ENCODE peak calls at places on chromosomes 4 and X, in eight cellular contexts. One of them, this sample, is unnamed.

GRCh38 chr4:833156-833555 is 7.2 kb upstream of the CPLX1 start:
- DNase-seq in pancreas: no peak
- DNase-seq in fibroblast of pulmonary artery: no peak
- DNase-seq in AG09309: no peak
- DNase-seq in uterus: no peak
- DNase-seq in tibial artery: no peak
- DNase-seq in BJ: no peak
- DNase-seq in mucosa of descending colon: no peak
- DNase-seq in this sample: no peak

GRCh38 chrX:19347916-19348315 is 4.2 kb downstream of the PDHA1 start:
- DNase-seq in fibroblast of pulmonary artery: no peak
- DNase-seq in BJ: no peak
- DNase-seq in AG09309: no peak
- DNase-seq in pancreas: no peak
- DNase-seq in uterus: no peak
- DNase-seq in tibial artery: no peak
- DNase-seq in mucosa of descending colon: no peak
- DNase-seq in this sample: no peak

GRCh38 chrX:17377047-17377692 is 2.2 kb downstream of the NHS start:
- DNase-seq in fibroblast of pulmonary artery: peak
- DNase-seq in AG09309: no peak
- DNase-seq in pancreas: no peak
- DNase-seq in uterus: peak
- DNase-seq in tibial artery: peak
- DNase-seq in BJ: no peak
- DNase-seq in mucosa of descending colon: peak
- DNase-seq in this sample: no peak

GRCh38 chr4:53686521-53686920 is 95.2 kb upstream of the LNX1 start:
- DNase-seq in mucosa of descending colon: no peak
- DNase-seq in AG09309: no peak
- DNase-seq in BJ: no peak
- DNase-seq in pancreas: no peak
- DNase-seq in fibroblast of pulmonary artery: no peak
- DNase-seq in uterus: no peak
- DNase-seq in tibial artery: no peak
- DNase-seq in this sample: no peak

GRCh38 chrX:68732906-68733493 is 85.5 kb downstream of the STARD8 start:
- DNase-seq in uterus: peak
- DNase-seq in AG09309: no peak
- DNase-seq in fibroblast of pulmonary artery: peak
- DNase-seq in mucosa of descending colon: peak
- DNase-seq in BJ: no peak
- DNase-seq in tibial artery: peak
- DNase-seq in pancreas: peak
- DNase-seq in this sample: peak

GRCh38 chrX:16892504-16893362 is 22.6 kb upstream of the RBBP7 start:
- DNase-seq in fibroblast of pulmonary artery: peak
- DNase-seq in AG09309: peak
- DNase-seq in BJ: no peak
- DNase-seq in mucosa of descending colon: peak
- DNase-seq in uterus: peak
- DNase-seq in pancreas: peak
- DNase-seq in tibial artery: peak
- DNase-seq in this sample: peak

GRCh38 chr4:86977621-86978184 is 42.9 kb downstream of the AFF1 start:
- DNase-seq in uterus: no peak
- DNase-seq in pancreas: no peak
- DNase-seq in fibroblast of pulmonary artery: peak
- DNase-seq in mucosa of descending colon: peak
- DNase-seq in tibial artery: no peak
- DNase-seq in BJ: no peak
- DNase-seq in AG09309: no peak
- DNase-seq in this sample: no peak

GRCh38 chr4:122842392-122842791 is 15.8 kb downstream of the FGF2 start:
- DNase-seq in fibroblast of pulmonary artery: no peak
- DNase-seq in tibial artery: no peak
- DNase-seq in BJ: no peak
- DNase-seq in pancreas: no peak
- DNase-seq in uterus: no peak
- DNase-seq in AG09309: no peak
- DNase-seq in mucosa of descending colon: no peak
- DNase-seq in this sample: no peak

GRCh38 chr4:71266090-71266794 is 72.6 kb upstream of the SLC4A4 start:
- DNase-seq in pancreas: no peak
- DNase-seq in fibroblast of pulmonary artery: peak
- DNase-seq in tibial artery: no peak
- DNase-seq in uterus: no peak
- DNase-seq in BJ: peak
- DNase-seq in mucosa of descending colon: no peak
- DNase-seq in AG09309: peak
- DNase-seq in this sample: no peak

GRCh38 chrX:70174754-70175153 is 2.5 kb upstream of the DGAT2L6 start:
- DNase-seq in pancreas: no peak
- DNase-seq in uterus: no peak
- DNase-seq in AG09309: no peak
- DNase-seq in tibial artery: no peak
- DNase-seq in BJ: no peak
- DNase-seq in mucosa of descending colon: peak
- DNase-seq in fibroblast of pulmonary artery: peak
- DNase-seq in this sample: peak

GRCh38 chrX:39755152-39756032 is 342.4 kb downstream of the BCOR start:
- DNase-seq in BJ: peak
- DNase-seq in AG09309: peak
- DNase-seq in mucosa of descending colon: peak
- DNase-seq in pancreas: peak
- DNase-seq in uterus: peak
- DNase-seq in fibroblast of pulmonary artery: peak
- DNase-seq in tibial artery: peak
- DNase-seq in this sample: no peak

GRCh38 chr4:153929651-153930050 is 140.8 kb upstream of the SFRP2 start:
- DNase-seq in tibial artery: no peak
- DNase-seq in mucosa of descending colon: no peak
- DNase-seq in AG09309: no peak
- DNase-seq in BJ: no peak
- DNase-seq in uterus: no peak
- DNase-seq in pancreas: no peak
- DNase-seq in fibroblast of pulmonary artery: no peak
- DNase-seq in this sample: no peak

GRCh38 chr4:101198741-101199339 is 148.5 kb downstream of the PPP3CA start:
- DNase-seq in fibroblast of pulmonary artery: no peak
- DNase-seq in BJ: no peak
- DNase-seq in uterus: no peak
- DNase-seq in AG09309: no peak
- DNase-seq in mucosa of descending colon: no peak
- DNase-seq in tibial artery: no peak
- DNase-seq in pancreas: no peak
- DNase-seq in this sample: peak

GRCh38 chr4:30916337-30917274 is 196.4 kb downstream of the PCDH7 start:
- DNase-seq in pancreas: no peak
- DNase-seq in BJ: no peak
- DNase-seq in tibial artery: no peak
- DNase-seq in fibroblast of pulmonary artery: no peak
- DNase-seq in uterus: no peak
- DNase-seq in mucosa of descending colon: no peak
- DNase-seq in AG09309: no peak
- DNase-seq in this sample: no peak

GRCh38 chr4:128757712-128758111 is 51.8 kb upstream of the JADE1 start:
- DNase-seq in AG09309: no peak
- DNase-seq in mucosa of descending colon: no peak
- DNase-seq in BJ: no peak
- DNase-seq in tibial artery: peak
- DNase-seq in fibroblast of pulmonary artery: no peak
- DNase-seq in pancreas: peak
- DNase-seq in uterus: no peak
- DNase-seq in this sample: peak

DNA sequence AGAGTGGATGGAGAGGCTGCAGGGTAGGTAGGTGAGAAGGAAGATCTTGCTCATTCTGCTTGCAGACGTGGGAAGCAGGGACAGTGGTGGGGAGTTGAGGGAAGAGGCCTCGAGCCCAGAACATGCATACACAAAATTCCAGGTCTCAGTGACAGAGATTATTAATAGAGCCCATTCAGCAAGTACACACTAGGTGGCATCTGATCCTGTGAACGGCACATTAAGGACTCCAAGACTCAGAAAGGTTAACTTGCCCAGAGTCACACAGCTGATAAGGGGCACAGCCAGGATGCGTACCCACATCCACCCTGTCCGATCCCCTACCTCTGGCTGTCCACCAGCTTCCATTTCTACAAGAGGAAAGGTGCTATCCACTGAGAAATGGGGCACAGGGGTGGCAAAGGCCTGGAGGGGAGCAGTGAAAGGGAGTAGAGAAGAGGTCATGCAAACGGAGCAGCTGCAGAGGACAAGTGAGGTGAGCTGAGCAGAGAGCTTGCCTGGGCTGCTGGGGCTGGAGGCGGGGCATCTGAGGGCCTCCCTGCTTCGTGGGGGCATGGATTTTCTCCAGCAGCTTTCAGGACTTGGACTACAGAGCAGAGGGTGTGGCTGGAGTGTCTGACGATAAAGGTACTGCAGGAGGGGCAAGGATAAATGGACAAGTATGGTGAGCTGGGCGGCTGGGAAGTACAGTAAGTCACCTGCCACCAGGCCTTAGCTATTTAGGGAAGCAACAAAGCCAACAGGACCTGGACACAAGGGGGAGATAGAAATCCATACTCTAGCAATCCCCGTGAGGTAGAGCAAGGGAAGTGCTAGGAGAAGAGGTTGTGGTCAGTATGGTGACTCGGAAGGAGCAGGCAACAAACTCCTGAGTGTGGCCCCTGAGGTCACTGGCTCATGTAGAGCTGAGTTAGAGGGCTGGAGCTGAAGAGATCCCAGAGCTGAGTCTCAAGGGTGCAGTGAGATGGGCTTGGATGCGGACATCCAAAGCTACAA is 11.2 kb downstream of the IDS start:
- DNase-seq in tibial artery: no peak
- DNase-seq in uterus: no peak
- DNase-seq in mucosa of descending colon: peak
- DNase-seq in AG09309: no peak
- DNase-seq in BJ: no peak
- DNase-seq in pancreas: no peak
- DNase-seq in fibroblast of pulmonary artery: no peak
- DNase-seq in this sample: no peak
- TF ChIP-seq CTCF in tibial artery: no peak
- TF ChIP-seq CTCF in uterus: no peak
- TF ChIP-seq CTCF in mucosa of descending colon: no peak
- TF ChIP-seq CTCF in AG09309: no peak
- TF ChIP-seq CTCF in BJ: no peak
- TF ChIP-seq CTCF in pancreas: no peak
- TF ChIP-seq CTCF in fibroblast of pulmonary artery: no peak
- TF ChIP-seq CTCF in this sample: no peak

DNA sequence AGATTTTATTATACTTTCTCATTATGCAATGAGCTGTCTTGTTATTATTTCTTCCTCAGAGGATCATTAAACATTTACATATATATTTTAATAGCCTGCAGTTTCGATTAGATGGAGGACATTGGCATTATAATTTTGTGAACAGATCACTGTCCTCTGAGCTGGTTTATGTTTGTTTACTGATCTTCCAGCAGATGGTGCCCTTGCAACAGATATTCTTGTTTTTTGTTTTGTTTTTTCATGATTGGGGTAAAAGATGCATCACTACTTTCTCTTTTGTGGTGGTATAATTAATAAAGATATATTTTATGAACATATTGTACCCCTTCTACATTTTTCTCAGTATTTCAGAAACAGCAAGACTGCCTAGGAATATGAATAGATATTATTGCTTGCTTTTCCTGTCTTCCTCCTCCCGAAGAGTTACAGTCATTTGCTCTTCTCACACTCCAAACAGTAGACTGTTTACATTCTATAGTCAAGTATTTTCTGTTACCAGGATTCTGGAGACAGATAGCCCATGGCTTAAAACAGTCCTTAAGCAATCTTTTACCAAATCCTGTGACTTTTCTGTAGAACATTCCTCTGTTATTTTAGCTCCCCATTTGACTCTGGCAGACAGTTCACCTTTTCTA is 905.2 kb downstream of the TRAM1L1 start:
- DNase-seq in pancreas: no peak
- DNase-seq in tibial artery: no peak
- DNase-seq in fibroblast of pulmonary artery: peak
- DNase-seq in AG09309: no peak
- DNase-seq in BJ: no peak
- DNase-seq in uterus: no peak
- DNase-seq in mucosa of descending colon: no peak
- DNase-seq in this sample: no peak
- H3K4me3 ChIP-seq in pancreas: no peak
- H3K4me3 ChIP-seq in tibial artery: no peak
- H3K4me3 ChIP-seq in fibroblast of pulmonary artery: no peak
- H3K4me3 ChIP-seq in AG09309: no peak
- H3K4me3 ChIP-seq in BJ: no peak
- H3K4me3 ChIP-seq in uterus: no peak
- H3K4me3 ChIP-seq in mucosa of descending colon: no peak
- H3K4me3 ChIP-seq in this sample: peak

DNA sequence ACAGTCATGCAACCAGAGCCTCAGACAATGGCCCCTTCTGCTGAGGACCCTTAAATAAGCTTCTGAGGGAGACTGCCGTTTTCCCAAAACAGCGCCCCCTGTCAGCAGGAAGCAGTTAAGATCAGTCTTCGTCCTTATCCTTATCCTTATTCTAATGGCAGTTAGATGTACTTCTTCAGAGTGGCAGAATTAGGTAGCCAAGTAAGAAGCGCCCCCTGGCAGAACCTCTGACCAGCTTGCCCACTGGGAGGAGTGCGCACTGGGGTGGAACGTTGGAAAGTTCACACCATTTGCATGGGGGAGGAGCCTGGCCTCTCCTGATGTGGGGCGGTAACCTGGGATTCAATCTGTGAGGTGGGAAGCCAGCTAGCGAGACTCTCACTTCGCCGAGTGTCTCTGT is 133.6 kb upstream of the QRFPR start:
- DNase-seq in uterus: no peak
- DNase-seq in AG09309: no peak
- DNase-seq in BJ: no peak
- DNase-seq in fibroblast of pulmonary artery: no peak
- DNase-seq in mucosa of descending colon: no peak
- DNase-seq in tibial artery: no peak
- DNase-seq in pancreas: no peak
- DNase-seq in this sample: no peak
- TF ChIP-seq CTCF in uterus: no peak
- TF ChIP-seq CTCF in AG09309: no peak
- TF ChIP-seq CTCF in BJ: no peak
- TF ChIP-seq CTCF in fibroblast of pulmonary artery: no peak
- TF ChIP-seq CTCF in mucosa of descending colon: no peak
- TF ChIP-seq CTCF in tibial artery: no peak
- TF ChIP-seq CTCF in pancreas: no peak
- TF ChIP-seq CTCF in this sample: peak

DNA sequence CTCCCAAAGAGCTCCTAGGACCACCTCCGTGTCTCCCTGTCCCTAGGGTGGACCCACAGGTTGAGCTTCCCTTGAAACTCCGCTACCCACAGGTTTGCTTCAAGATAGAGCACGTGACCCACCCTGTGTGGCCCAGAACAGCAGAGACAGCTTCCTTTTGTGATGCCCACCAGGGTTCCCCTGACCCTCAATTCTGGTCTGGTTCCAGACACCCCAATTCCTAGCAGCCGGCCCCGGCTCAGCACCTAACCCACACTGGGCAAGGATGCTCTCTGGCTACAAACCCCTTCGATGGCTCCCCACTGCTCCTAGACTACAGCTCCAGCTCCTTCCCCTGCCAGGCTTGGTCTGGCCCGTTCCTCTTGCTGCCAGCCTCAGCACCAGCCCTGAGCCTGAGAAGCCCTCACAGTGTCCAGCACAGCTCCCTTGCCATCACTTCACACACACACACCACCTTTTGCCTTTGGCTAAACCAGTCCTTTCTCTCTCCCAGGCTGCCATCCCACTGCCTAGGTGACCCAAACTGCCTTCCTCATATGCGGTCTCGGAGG is 6.3 kb downstream of the PNCK start:
- DNase-seq in BJ: no peak
- DNase-seq in AG09309: no peak
- DNase-seq in pancreas: no peak
- DNase-seq in uterus: no peak
- DNase-seq in fibroblast of pulmonary artery: no peak
- DNase-seq in mucosa of descending colon: no peak
- DNase-seq in tibial artery: no peak
- DNase-seq in this sample: no peak
- H3K4me3 ChIP-seq in BJ: no peak
- H3K4me3 ChIP-seq in AG09309: peak
- H3K4me3 ChIP-seq in pancreas: peak
- H3K4me3 ChIP-seq in uterus: no peak
- H3K4me3 ChIP-seq in fibroblast of pulmonary artery: no peak
- H3K4me3 ChIP-seq in mucosa of descending colon: no peak
- H3K4me3 ChIP-seq in tibial artery: no peak
- H3K4me3 ChIP-seq in this sample: peak

This sample was measured in LNCaP clone FGC.